ENCODE peak calls at places on chromosome 10, in five cellular contexts. U, B, F, M and H are unnamed samples.

GRCh38 chr10:17643339-17643754 is 604 bp upstream of the STAM start:
- DNase-seq in M (peak), B (peak), U (peak), F (peak), H (peak)

GRCh38 chr10:110684800-110685446 is 40.8 kb downstream of the RBM20 start:
- DNase-seq in M (no peak), F (no peak), U (no peak), B (no peak), H (no peak)

GRCh38 chr10:131997366-131998049 is 15.8 kb upstream of the BNIP3 start:
- DNase-seq in F (peak), M (peak), U (peak), B (peak), H (peak)

GRCh38 chr10:50936335-50936734 is 50.9 kb upstream of the A1CF start:
- DNase-seq in M (no peak), B (no peak), U (no peak), F (no peak), H (no peak)

GRCh38 chr10:58697691-58698090 is 185.0 kb downstream of the BICC1 start:
- DNase-seq in F (no peak), U (no peak), B (no peak), M (no peak), H (no peak)

GRCh38 chr10:48550071-48550691 is 54.7 kb downstream of the ARHGAP22 start:
- DNase-seq in M (no peak), B (no peak), F (no peak), U (no peak), H (no peak)

GRCh38 chr10:98016781-98017475 is 13.5 kb downstream of the CRTAC1 start:
- DNase-seq in B (no peak), F (no peak), M (no peak), U (peak), H (peak)

GRCh38 chr10:36494386-36494785 is 631.0 kb upstream of the ANKRD30A start:
- DNase-seq in U (no peak), B (peak), F (no peak), M (no peak), H (no peak)

GRCh38 chr10:26480909-26481703 is 43.0 kb downstream of the APBB1IP start:
- DNase-seq in B (no peak), F (peak), M (no peak), U (no peak), H (no peak)

GRCh38 chr10:117442521-117442920 is 67.3 kb upstream of the PDZD8 start:
- DNase-seq in M (no peak), U (no peak), B (no peak), F (no peak), H (no peak)

GRCh38 chr10:11396311-11396960 is 215.0 kb downstream of the USP6NL start:
- DNase-seq in F (no peak), M (no peak), U (peak), B (no peak), H (no peak)

GRCh38 chr10:77252380-77252779 is 385.2 kb downstream of the KCNMA1 start:
- DNase-seq in U (no peak), M (no peak), F (no peak), B (no peak), H (no peak)

GRCh38 chr10:49612513-49613159 is 1.2 kb upstream of the CHAT start:
- DNase-seq in M (no peak), U (no peak), B (no peak), F (no peak), H (peak)

GRCh38 chr10:58775960-58776574 is 263.4 kb downstream of the BICC1 start:
- DNase-seq in M (no peak), B (peak), F (no peak), U (no peak), H (no peak)

GRCh38 chr10:5645944-5646617 is 20.3 kb downstream of the ASB13 start:
- DNase-seq in M (no peak), B (no peak), F (no peak), U (no peak), H (peak)

GRCh38 chr10:50286517-50286916 is 35.2 kb upstream of the ASAH2 start:
- DNase-seq in F (peak), U (no peak), B (no peak), M (no peak), H (no peak)

GRCh38 chr10:117342638-117343037 is 32.6 kb downstream of the PDZD8 start:
- DNase-seq in U (no peak), M (no peak), F (no peak), B (peak), H (no peak)

GRCh38 chr10:89206402-89207180 is 526 bp downstream of the CH25H start:
- DNase-seq in F (peak), M (peak), B (peak), U (peak), H (peak)

GRCh38 chr10:122029503-122030199 is 40.7 kb downstream of the TACC2 start:
- DNase-seq in B (peak), M (no peak), F (no peak), U (no peak), H (no peak)

GRCh38 chr10:17181751-17182150 is 19.7 kb downstream of the TRDMT1 start:
- DNase-seq in F (no peak), M (no peak), B (no peak), U (no peak), H (no peak)

GRCh38 chr10:3964516-3964915 is 179.5 kb upstream of the KLF6 start:
- DNase-seq in U (no peak), F (no peak), M (no peak), B (no peak), H (no peak)

GRCh38 chr10:5404188-5405041 is at the start of gene TUBAL3:
- DNase-seq in M (peak), F (no peak), U (no peak), B (no peak), H (no peak)

GRCh38 chr10:70815504-70816219 is at the start of gene SGPL1:
- DNase-seq in U (peak), M (peak), B (peak), F (peak), H (peak)
- TF ChIP-seq POLR2A in U (peak), M (peak), B (peak), F (no peak), H (no peak)

GRCh38 chr10:24206926-24207701 is 1.8 kb upstream of the KIAA1217 start:
- DNase-seq in U (no peak), M (peak), F (no peak), B (no peak), H (no peak)

GRCh38 chr10:24207781-24208611 is 942 bp upstream of the KIAA1217 start:
- DNase-seq in B (peak), M (peak), F (peak), U (no peak), H (no peak)

GRCh38 chr10:24209421-24209770 is 458 bp downstream of the KIAA1217 start:
- DNase-seq in U (no peak), M (no peak), F (peak), B (no peak), H (peak)

GRCh38 chr10:24209946-24210491 is 1.1 kb downstream of the KIAA1217 start:
- DNase-seq in U (no peak), M (no peak), F (peak), B (peak), H (peak)

GRCh38 chr10:24208661-24209420 is at the start of gene KIAA1217:
- DNase-seq in F (peak), B (no peak), U (no peak), M (peak), H (peak)
- TF ChIP-seq POLR2A in F (no peak), B (no peak), U (no peak), M (peak), H (no peak)

DNA sequence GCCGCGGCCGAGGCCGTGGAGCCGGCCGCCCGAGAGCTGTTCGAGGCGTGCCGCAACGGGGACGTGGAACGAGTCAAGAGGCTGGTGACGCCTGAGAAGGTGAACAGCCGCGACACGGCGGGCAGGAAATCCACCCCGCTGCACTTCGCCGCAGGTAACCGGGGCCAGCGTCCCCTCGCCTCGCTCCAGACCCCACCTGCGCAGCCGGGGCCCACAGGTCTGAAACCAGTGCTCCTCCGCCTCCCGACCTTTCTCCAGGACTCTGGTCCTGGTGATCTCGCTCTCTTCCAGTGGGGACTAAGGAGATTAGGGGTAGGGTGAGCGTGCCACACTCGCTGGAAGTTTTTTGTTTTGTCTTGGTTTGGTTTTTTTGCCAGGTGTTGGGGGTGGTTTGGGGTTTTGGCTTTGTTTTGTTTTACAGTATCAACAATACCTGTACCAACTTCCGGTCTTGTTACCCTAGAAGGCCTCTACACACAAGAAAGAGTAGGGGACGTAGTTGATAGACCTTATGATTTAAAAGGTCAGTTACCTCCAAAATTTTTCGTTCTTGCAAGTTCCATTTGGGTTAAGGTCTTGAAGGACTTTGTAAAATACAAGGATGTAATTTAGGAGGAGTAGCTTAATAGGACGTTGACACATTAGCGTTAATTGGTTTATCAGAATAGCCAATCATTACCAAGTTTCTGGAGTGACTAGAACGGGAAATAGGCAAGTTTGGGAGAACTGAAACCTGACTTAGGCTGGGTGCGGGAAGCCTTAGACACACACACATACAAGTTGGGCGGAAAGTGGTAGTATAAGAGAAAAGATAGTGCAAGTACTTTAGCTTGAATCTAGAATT is 732 bp downstream of the TNKS2 start:
- DNase-seq in U (peak), M (peak), B (peak), F (peak), H (no peak)
- TF ChIP-seq POLR2A in U (no peak), M (peak), B (no peak), F (no peak), H (no peak)

GRCh38 chr10:86391236-86391840 is 24.7 kb upstream of the GRID1 start:
- DNase-seq in B (no peak), M (no peak), U (no peak), F (no peak), H (no peak)
- TF ChIP-seq POLR2A in B (no peak), M (no peak), U (no peak), F (no peak), H (no peak)